ENCODE peak calls at places on chromosomes 13 and 19, in six cellular contexts. J is transverse colon, U is HCT116, A is spleen, X is upper lobe of left lung, P is IMR-90. S is an unnamed sample.

GRCh38 chr13:48829536-48829935 is 146.2 kb upstream of the FNDC3A start:
- DNase-seq in J (no peak), U (no peak), A (no peak), X (no peak), P (no peak), S (no peak)

GRCh38 chr13:109273326-109273751 is 513.0 kb downstream of the IRS2 start:
- DNase-seq in J (no peak), U (no peak), A (no peak), X (no peak), P (peak; percentile 29), S (no peak)

GRCh38 chr13:46523972-46524737 is 28.8 kb upstream of the LRCH1 start:
- DNase-seq in J (no peak), U (no peak), A (no peak), X (no peak), P (no peak), S (no peak)

GRCh38 chr19:41708481-41708880 is at the start of gene CEACAM5:
- DNase-seq in J (peak; percentile 91), U (no peak), A (peak; percentile 51), X (no peak), P (no peak), S (no peak)

GRCh38 chr19:41306394-41306793 is 3.6 kb upstream of the CCDC97 start:
- DNase-seq in J (no peak), U (no peak), A (no peak), X (no peak), P (no peak), S (no peak)

GRCh38 chr13:74550039-74550438 is 415.8 kb upstream of the KLF12 start:
- DNase-seq in J (no peak), U (no peak), A (no peak), X (no peak), P (no peak), S (no peak)

GRCh38 chr19:15107056-15108010 is at the start of gene SYDE1:
- DNase-seq in J (no peak), U (no peak), A (no peak), X (peak; percentile 82), P (peak; percentile 55), S (peak; percentile 32)

GRCh38 chr19:10471909-10472308 is 31.2 kb downstream of the KEAP1 start:
- DNase-seq in J (no peak), U (no peak), A (no peak), X (no peak), P (peak; percentile 47), S (peak; percentile 22)

GRCh38 chr19:38373907-38374331 is 452 bp upstream of the PSMD8 start:
- DNase-seq in J (no peak), U (no peak), A (no peak), X (no peak), P (no peak), S (no peak)

GRCh38 chr19:46603752-46604241 is 2.7 kb downstream of the CALM3 start:
- DNase-seq in J (no peak), U (no peak), A (peak; percentile 63), X (no peak), P (no peak), S (no peak)

GRCh38 chr13:24267801-24268200 is 41.6 kb upstream of the C1QTNF9 start:
- DNase-seq in J (no peak), U (no peak), A (no peak), X (no peak), P (no peak), S (no peak)

GRCh38 chr19:23762884-23763711 is 4.4 kb upstream of the ZNF681 start:
- DNase-seq in J (peak; percentile 93), U (no peak), A (peak; percentile 91), X (peak; percentile 95), P (peak; percentile 13), S (peak; percentile 88)

GRCh38 chr13:27208514-27208913 is 36.9 kb upstream of the USP12 start:
- DNase-seq in J (no peak), U (no peak), A (no peak), X (no peak), P (no peak), S (no peak)

GRCh38 chr13:30689752-30690151 is 45.6 kb upstream of the ALOX5AP start:
- DNase-seq in J (no peak), U (no peak), A (no peak), X (no peak), P (no peak), S (no peak)

GRCh38 chr13:27636624-27637288 is 15.1 kb downstream of the POLR1D start:
- DNase-seq in J (no peak), U (no peak), A (no peak), X (no peak), P (peak; percentile 41), S (no peak)

GRCh38 chr13:59458908-59459579 is 704.7 kb downstream of the DIAPH3 start:
- DNase-seq in J (no peak), U (no peak), A (peak; percentile 77), X (no peak), P (peak; percentile 85), S (no peak)

GRCh38 chr19:6729573-6730152 is 7.7 kb downstream of the GPR108 start:
- DNase-seq in J (no peak), U (no peak), A (no peak), X (peak; percentile 63), P (no peak), S (no peak)

GRCh38 chr19:6730153-6730804 is 7.1 kb downstream of the GPR108 start:
- DNase-seq in J (peak; percentile 94), U (no peak), A (no peak), X (peak; percentile 97), P (no peak), S (peak; percentile 87)

GRCh38 chr19:6730941-6731670 is 6.3 kb downstream of the GPR108 start:
- DNase-seq in J (no peak), U (no peak), A (no peak), X (peak; percentile 82), P (no peak), S (no peak)

GRCh38 chr19:6725513-6726231 is 5.2 kb upstream of the C3 start:
- DNase-seq in J (no peak), U (no peak), A (no peak), X (no peak), P (no peak), S (no peak)

GRCh38 chr19:6728346-6728745 is 7.9 kb upstream of the C3 start:
- DNase-seq in J (no peak), U (no peak), A (peak; percentile 88), X (peak; percentile 80), P (no peak), S (peak; percentile 53)
- TF ChIP-seq POLR2A in J (no peak), U (no peak), A (no peak), X (no peak), P (no peak), S (no peak)

GRCh38 chr13:21033866-21034601 is 27.4 kb downstream of the LATS2 start:
- DNase-seq in J (no peak), U (no peak), A (no peak), X (no peak), P (no peak), S (peak; percentile 73)

GRCh38 chr13:21031594-21031993 is 29.8 kb downstream of the LATS2 start:
- DNase-seq in J (no peak), U (no peak), A (no peak), X (no peak), P (no peak), S (no peak)

GRCh38 chr13:21032656-21033055 is 28.7 kb downstream of the LATS2 start:
- DNase-seq in J (no peak), U (no peak), A (no peak), X (no peak), P (no peak), S (no peak)

GRCh38 chr13:21034602-21035190 is 26.7 kb downstream of the LATS2 start:
- DNase-seq in J (no peak), U (no peak), A (no peak), X (no peak), P (no peak), S (peak; percentile 27)

DNA sequence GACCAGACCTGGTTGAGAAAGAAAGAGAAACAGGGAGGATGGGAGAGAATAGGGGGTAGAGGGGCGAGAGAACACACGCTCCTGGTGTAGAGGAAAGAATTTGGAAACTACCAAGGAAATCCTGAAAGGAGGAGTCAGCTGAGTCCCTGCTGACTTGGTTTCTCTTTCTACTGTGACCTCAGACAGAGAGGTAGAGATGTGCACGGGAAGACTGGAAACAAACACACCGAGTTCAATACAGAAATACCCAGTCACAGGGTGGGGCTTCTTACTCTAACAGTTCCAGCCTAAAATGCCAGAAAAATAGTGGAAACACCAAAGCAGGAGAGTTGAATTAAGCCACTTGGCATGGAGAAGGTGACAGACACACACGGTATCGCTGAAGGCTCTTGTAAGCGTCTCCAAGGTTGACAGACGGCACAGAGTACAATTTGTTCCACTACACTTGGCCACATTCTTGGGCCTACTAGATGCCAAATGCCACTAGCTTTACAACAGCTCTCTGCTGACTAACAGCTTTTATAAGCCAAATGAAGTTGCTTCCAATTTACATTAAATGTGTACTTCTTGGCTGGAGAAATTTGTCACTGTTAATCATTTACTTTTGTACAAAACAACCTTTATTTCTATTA is 28.0 kb downstream of the LATS2 start:
- DNase-seq in J (peak; percentile 35), U (no peak), A (no peak), X (no peak), P (no peak), S (peak; percentile 52)
- H3K27ac ChIP-seq in J (peak overlapping the region; percentile 80), U (no peak overlapping the region), A (peak overlapping the region; percentile 52), X (peak overlapping the region; percentile 77), P (peak overlapping the region; percentile 35), S (peak overlapping the region; percentile 86)

GRCh38 chr19:8366121-8366581 is 2.2 kb downstream of the ANGPTL4 start:
- DNase-seq in J (no peak), U (no peak), A (peak; percentile 55), X (no peak), P (no peak), S (peak; percentile 49)

GRCh38 chr19:8367327-8368001 is 3.5 kb downstream of the ANGPTL4 start:
- DNase-seq in J (peak; percentile 87), U (no peak), A (peak; percentile 78), X (no peak), P (peak; percentile 98), S (peak; percentile 97)

GRCh38 chr19:8363803-8364771 is at the start of gene ANGPTL4:
- DNase-seq in J (peak; percentile 78), U (peak; percentile 63), A (peak; percentile 69), X (peak; percentile 87), P (peak; percentile 55), S (peak; percentile 81)

GRCh38 chr19:8368136-8368535 is 4.2 kb downstream of the ANGPTL4 start:
- DNase-seq in J (no peak), U (no peak), A (peak; percentile 41), X (no peak), P (no peak), S (no peak)

GRCh38 chr19:8366961-8367326 is 3.0 kb downstream of the ANGPTL4 start:
- DNase-seq in J (peak; percentile 30), U (no peak), A (peak; percentile 47), X (peak; percentile 70), P (no peak), S (peak; percentile 64)
- H3K4me1 ChIP-seq in J (peaks cover 56% of the 10 kb centered on the region), U (peaks cover 34% of the 10 kb centered on the region), A (peaks cover 96% of the 10 kb centered on the region), X (peaks cover 47% of the 10 kb centered on the region), P (peaks cover 29% of the 10 kb centered on the region), S (peaks cover 88% of the 10 kb centered on the region)

GRCh38 chr13:113774177-113775107 is 15.4 kb downstream of the TMEM255B start:
- DNase-seq in J (no peak), U (no peak), A (no peak), X (no peak), P (peak; percentile 19), S (no peak)

GRCh38 chr13:113769106-113769505 is 10.1 kb downstream of the TMEM255B start:
- DNase-seq in J (no peak), U (no peak), A (peak; percentile 58), X (no peak), P (no peak), S (no peak)

GRCh38 chr13:113769881-113770280 is 10.9 kb downstream of the TMEM255B start:
- DNase-seq in J (no peak), U (no peak), A (peak; percentile 51), X (no peak), P (no peak), S (no peak)

GRCh38 chr13:113770441-113770840 is 11.4 kb downstream of the TMEM255B start:
- DNase-seq in J (no peak), U (no peak), A (peak; percentile 46), X (no peak), P (no peak), S (no peak)

GRCh38 chr13:113771709-113772331 is 12.8 kb downstream of the TMEM255B start:
- DNase-seq in J (no peak), U (no peak), A (no peak), X (no peak), P (peak; percentile 37), S (no peak)
- TF ChIP-seq POLR2A in J (no peak), U (no peak), A (no peak), X (no peak), P (no peak), S (no peak)